ENCODE peak calls at places on chromosomes 6 and 20, in seven cellular contexts. One of them, this sample, is unnamed.

GRCh38 chr20:57928181-57928967 is 218.6 kb upstream of the PMEPA1 start:
- DNase-seq in NCI-H2171 treated with DMSO at 0.1 percent for 48 hours: no peak
- DNase-seq in OCI-LY7: no peak
- DNase-seq in CD8-positive, alpha-beta T cell: no peak
- DNase-seq in naive thymus-derived CD4-positive, alpha-beta T cell: no peak
- DNase-seq in spleen: no peak
- DNase-seq in choroid plexus epithelial cell: peak
- DNase-seq in this sample: no peak

GRCh38 chr20:46994341-46994740 is 99.7 kb downstream of the EYA2 start:
- DNase-seq in NCI-H2171 treated with DMSO at 0.1 percent for 48 hours: no peak
- DNase-seq in OCI-LY7: peak
- DNase-seq in CD8-positive, alpha-beta T cell: no peak
- DNase-seq in naive thymus-derived CD4-positive, alpha-beta T cell: no peak
- DNase-seq in spleen: peak
- DNase-seq in choroid plexus epithelial cell: no peak
- DNase-seq in this sample: no peak

GRCh38 chr20:61936701-61937131 is 129.0 kb downstream of the TAF4 start:
- DNase-seq in NCI-H2171 treated with DMSO at 0.1 percent for 48 hours: no peak
- DNase-seq in OCI-LY7: no peak
- DNase-seq in CD8-positive, alpha-beta T cell: no peak
- DNase-seq in naive thymus-derived CD4-positive, alpha-beta T cell: no peak
- DNase-seq in spleen: peak
- DNase-seq in choroid plexus epithelial cell: no peak
- DNase-seq in this sample: no peak

GRCh38 chr20:5766085-5766764 is 16.0 kb downstream of the SHLD1 start:
- DNase-seq in NCI-H2171 treated with DMSO at 0.1 percent for 48 hours: no peak
- DNase-seq in OCI-LY7: peak
- DNase-seq in CD8-positive, alpha-beta T cell: no peak
- DNase-seq in naive thymus-derived CD4-positive, alpha-beta T cell: no peak
- DNase-seq in spleen: no peak
- DNase-seq in choroid plexus epithelial cell: no peak
- DNase-seq in this sample: no peak

GRCh38 chr6:39490120-39490519 is 167.6 kb upstream of the KCNK16 start:
- DNase-seq in NCI-H2171 treated with DMSO at 0.1 percent for 48 hours: no peak
- DNase-seq in OCI-LY7: no peak
- DNase-seq in CD8-positive, alpha-beta T cell: no peak
- DNase-seq in naive thymus-derived CD4-positive, alpha-beta T cell: no peak
- DNase-seq in spleen: no peak
- DNase-seq in choroid plexus epithelial cell: no peak
- DNase-seq in this sample: no peak

GRCh38 chr6:149363154-149363553 is 36.9 kb upstream of the SUMO4 start:
- DNase-seq in NCI-H2171 treated with DMSO at 0.1 percent for 48 hours: no peak
- DNase-seq in OCI-LY7: no peak
- DNase-seq in CD8-positive, alpha-beta T cell: no peak
- DNase-seq in naive thymus-derived CD4-positive, alpha-beta T cell: no peak
- DNase-seq in spleen: no peak
- DNase-seq in choroid plexus epithelial cell: no peak
- DNase-seq in this sample: no peak

GRCh38 chr6:257774-258173 is 34.5 kb upstream of the DUSP22 start:
- DNase-seq in NCI-H2171 treated with DMSO at 0.1 percent for 48 hours: no peak
- DNase-seq in OCI-LY7: peak
- DNase-seq in CD8-positive, alpha-beta T cell: no peak
- DNase-seq in naive thymus-derived CD4-positive, alpha-beta T cell: no peak
- DNase-seq in spleen: no peak
- DNase-seq in choroid plexus epithelial cell: no peak
- DNase-seq in this sample: no peak

GRCh38 chr6:109759098-109759855 is 68.2 kb downstream of the FIG4 start:
- DNase-seq in NCI-H2171 treated with DMSO at 0.1 percent for 48 hours: no peak
- DNase-seq in OCI-LY7: no peak
- DNase-seq in CD8-positive, alpha-beta T cell: no peak
- DNase-seq in naive thymus-derived CD4-positive, alpha-beta T cell: no peak
- DNase-seq in spleen: no peak
- DNase-seq in choroid plexus epithelial cell: no peak
- DNase-seq in this sample: no peak

GRCh38 chr20:62740286-62741141 is 31.9 kb downstream of the NTSR1 start:
- DNase-seq in NCI-H2171 treated with DMSO at 0.1 percent for 48 hours: no peak
- DNase-seq in OCI-LY7: no peak
- DNase-seq in CD8-positive, alpha-beta T cell: peak
- DNase-seq in naive thymus-derived CD4-positive, alpha-beta T cell: peak
- DNase-seq in spleen: peak
- DNase-seq in choroid plexus epithelial cell: peak
- DNase-seq in this sample: peak

GRCh38 chr20:14921546-14921945 is 584.1 kb upstream of the FLRT3 start:
- DNase-seq in NCI-H2171 treated with DMSO at 0.1 percent for 48 hours: no peak
- DNase-seq in OCI-LY7: no peak
- DNase-seq in CD8-positive, alpha-beta T cell: no peak
- DNase-seq in naive thymus-derived CD4-positive, alpha-beta T cell: no peak
- DNase-seq in spleen: no peak
- DNase-seq in choroid plexus epithelial cell: peak
- DNase-seq in this sample: peak

GRCh38 chr6:154236646-154237236 is 119.9 kb downstream of the IPCEF1 start:
- DNase-seq in NCI-H2171 treated with DMSO at 0.1 percent for 48 hours: no peak
- DNase-seq in OCI-LY7: no peak
- DNase-seq in CD8-positive, alpha-beta T cell: no peak
- DNase-seq in naive thymus-derived CD4-positive, alpha-beta T cell: no peak
- DNase-seq in spleen: no peak
- DNase-seq in choroid plexus epithelial cell: no peak
- DNase-seq in this sample: no peak

GRCh38 chr20:52923123-52923543 is 49.0 kb upstream of the TSHZ2 start:
- DNase-seq in NCI-H2171 treated with DMSO at 0.1 percent for 48 hours: no peak
- DNase-seq in OCI-LY7: no peak
- DNase-seq in CD8-positive, alpha-beta T cell: no peak
- DNase-seq in naive thymus-derived CD4-positive, alpha-beta T cell: no peak
- DNase-seq in spleen: no peak
- DNase-seq in choroid plexus epithelial cell: peak
- DNase-seq in this sample: no peak

GRCh38 chr6:129490551-129491245 is 219.3 kb downstream of the ARHGAP18 start:
- DNase-seq in NCI-H2171 treated with DMSO at 0.1 percent for 48 hours: no peak
- DNase-seq in OCI-LY7: peak
- DNase-seq in CD8-positive, alpha-beta T cell: peak
- DNase-seq in naive thymus-derived CD4-positive, alpha-beta T cell: peak
- DNase-seq in spleen: no peak
- DNase-seq in choroid plexus epithelial cell: peak
- DNase-seq in this sample: peak

GRCh38 chr6:127582777-127583462 is 5.9 kb downstream of the C6orf58 start:
- DNase-seq in NCI-H2171 treated with DMSO at 0.1 percent for 48 hours: no peak
- DNase-seq in OCI-LY7: no peak
- DNase-seq in CD8-positive, alpha-beta T cell: no peak
- DNase-seq in naive thymus-derived CD4-positive, alpha-beta T cell: no peak
- DNase-seq in spleen: no peak
- DNase-seq in choroid plexus epithelial cell: peak
- DNase-seq in this sample: peak

GRCh38 chr20:50144362-50144761 is 9.2 kb downstream of the PEDS1 start:
- DNase-seq in NCI-H2171 treated with DMSO at 0.1 percent for 48 hours: peak
- DNase-seq in OCI-LY7: no peak
- DNase-seq in CD8-positive, alpha-beta T cell: no peak
- DNase-seq in naive thymus-derived CD4-positive, alpha-beta T cell: no peak
- DNase-seq in spleen: no peak
- DNase-seq in choroid plexus epithelial cell: peak
- DNase-seq in this sample: peak

GRCh38 chr20:36017034-36017951 is 48.9 kb downstream of the CNBD2 start:
- DNase-seq in NCI-H2171 treated with DMSO at 0.1 percent for 48 hours: no peak
- DNase-seq in OCI-LY7: no peak
- DNase-seq in CD8-positive, alpha-beta T cell: no peak
- DNase-seq in naive thymus-derived CD4-positive, alpha-beta T cell: no peak
- DNase-seq in spleen: peak
- DNase-seq in choroid plexus epithelial cell: peak
- DNase-seq in this sample: peak

GRCh38 chr20:31833130-31833930 is 12.1 kb downstream of the FOXS1 start:
- DNase-seq in NCI-H2171 treated with DMSO at 0.1 percent for 48 hours: peak
- DNase-seq in OCI-LY7: peak
- DNase-seq in CD8-positive, alpha-beta T cell: peak
- DNase-seq in naive thymus-derived CD4-positive, alpha-beta T cell: no peak
- DNase-seq in spleen: peak
- DNase-seq in choroid plexus epithelial cell: peak
- DNase-seq in this sample: peak

GRCh38 chr20:61725966-61726365 is 339.7 kb downstream of the TAF4 start:
- DNase-seq in NCI-H2171 treated with DMSO at 0.1 percent for 48 hours: no peak
- DNase-seq in OCI-LY7: no peak
- DNase-seq in CD8-positive, alpha-beta T cell: no peak
- DNase-seq in naive thymus-derived CD4-positive, alpha-beta T cell: no peak
- DNase-seq in spleen: peak
- DNase-seq in choroid plexus epithelial cell: no peak
- DNase-seq in this sample: no peak

GRCh38 chr6:41719796-41720620 is 15.4 kb downstream of the TFEB start:
- DNase-seq in NCI-H2171 treated with DMSO at 0.1 percent for 48 hours: no peak
- DNase-seq in OCI-LY7: no peak
- DNase-seq in CD8-positive, alpha-beta T cell: no peak
- DNase-seq in naive thymus-derived CD4-positive, alpha-beta T cell: no peak
- DNase-seq in spleen: no peak
- DNase-seq in choroid plexus epithelial cell: no peak
- DNase-seq in this sample: no peak

GRCh38 chr6:63525186-63525878 is 46.9 kb upstream of the LOC128125822 start:
- DNase-seq in NCI-H2171 treated with DMSO at 0.1 percent for 48 hours: peak
- DNase-seq in OCI-LY7: peak
- DNase-seq in CD8-positive, alpha-beta T cell: no peak
- DNase-seq in naive thymus-derived CD4-positive, alpha-beta T cell: no peak
- DNase-seq in spleen: no peak
- DNase-seq in choroid plexus epithelial cell: no peak
- DNase-seq in this sample: no peak

GRCh38 chr6:112203577-112204349 is 50.6 kb downstream of the LAMA4 start:
- DNase-seq in NCI-H2171 treated with DMSO at 0.1 percent for 48 hours: no peak
- DNase-seq in OCI-LY7: no peak
- DNase-seq in CD8-positive, alpha-beta T cell: no peak
- DNase-seq in naive thymus-derived CD4-positive, alpha-beta T cell: no peak
- DNase-seq in spleen: no peak
- DNase-seq in choroid plexus epithelial cell: peak
- DNase-seq in this sample: peak

GRCh38 chr6:51598171-51598570 is 489.2 kb downstream of the PKHD1 start:
- DNase-seq in NCI-H2171 treated with DMSO at 0.1 percent for 48 hours: no peak
- DNase-seq in OCI-LY7: no peak
- DNase-seq in CD8-positive, alpha-beta T cell: no peak
- DNase-seq in naive thymus-derived CD4-positive, alpha-beta T cell: no peak
- DNase-seq in spleen: no peak
- DNase-seq in choroid plexus epithelial cell: no peak
- DNase-seq in this sample: no peak

GRCh38 chr6:4112366-4112765 is 23.0 kb downstream of the ECI2 start:
- DNase-seq in NCI-H2171 treated with DMSO at 0.1 percent for 48 hours: no peak
- DNase-seq in OCI-LY7: no peak
- DNase-seq in CD8-positive, alpha-beta T cell: no peak
- DNase-seq in naive thymus-derived CD4-positive, alpha-beta T cell: no peak
- DNase-seq in spleen: no peak
- DNase-seq in choroid plexus epithelial cell: no peak
- DNase-seq in this sample: no peak

GRCh38 chr6:13371421-13372072 is 43.2 kb upstream of the TBC1D7 start:
- DNase-seq in NCI-H2171 treated with DMSO at 0.1 percent for 48 hours: no peak
- DNase-seq in OCI-LY7: no peak
- DNase-seq in CD8-positive, alpha-beta T cell: no peak
- DNase-seq in naive thymus-derived CD4-positive, alpha-beta T cell: no peak
- DNase-seq in spleen: no peak
- DNase-seq in choroid plexus epithelial cell: no peak
- DNase-seq in this sample: no peak

GRCh38 chr20:24960861-24961260 is 11.8 kb downstream of the CST7 start:
- DNase-seq in NCI-H2171 treated with DMSO at 0.1 percent for 48 hours: no peak
- DNase-seq in OCI-LY7: no peak
- DNase-seq in CD8-positive, alpha-beta T cell: no peak
- DNase-seq in naive thymus-derived CD4-positive, alpha-beta T cell: no peak
- DNase-seq in spleen: no peak
- DNase-seq in choroid plexus epithelial cell: no peak
- DNase-seq in this sample: no peak

GRCh38 chr6:83708970-83709747 is at the start of gene SNAP91:
- DNase-seq in NCI-H2171 treated with DMSO at 0.1 percent for 48 hours: peak
- DNase-seq in OCI-LY7: no peak
- DNase-seq in CD8-positive, alpha-beta T cell: no peak
- DNase-seq in naive thymus-derived CD4-positive, alpha-beta T cell: no peak
- DNase-seq in spleen: peak
- DNase-seq in choroid plexus epithelial cell: peak
- DNase-seq in this sample: peak

GRCh38 chr6:58198301-58198700 is 880.9 kb downstream of the PRIM2 start:
- DNase-seq in NCI-H2171 treated with DMSO at 0.1 percent for 48 hours: no peak
- DNase-seq in OCI-LY7: no peak
- DNase-seq in CD8-positive, alpha-beta T cell: no peak
- DNase-seq in naive thymus-derived CD4-positive, alpha-beta T cell: no peak
- DNase-seq in spleen: no peak
- DNase-seq in choroid plexus epithelial cell: no peak
- DNase-seq in this sample: no peak

GRCh38 chr6:109308018-109308492 is 74.2 kb downstream of the CD164 start:
- DNase-seq in NCI-H2171 treated with DMSO at 0.1 percent for 48 hours: no peak
- DNase-seq in OCI-LY7: no peak
- DNase-seq in CD8-positive, alpha-beta T cell: no peak
- DNase-seq in naive thymus-derived CD4-positive, alpha-beta T cell: no peak
- DNase-seq in spleen: no peak
- DNase-seq in choroid plexus epithelial cell: peak
- DNase-seq in this sample: no peak

GRCh38 chr20:19784511-19785172 is 26.6 kb downstream of the RIN2 start:
- DNase-seq in NCI-H2171 treated with DMSO at 0.1 percent for 48 hours: peak
- DNase-seq in OCI-LY7: peak
- DNase-seq in CD8-positive, alpha-beta T cell: no peak
- DNase-seq in naive thymus-derived CD4-positive, alpha-beta T cell: no peak
- DNase-seq in spleen: no peak
- DNase-seq in choroid plexus epithelial cell: peak
- DNase-seq in this sample: peak

GRCh38 chr6:156061958-156062661 is 606.5 kb upstream of the NOX3 start:
- DNase-seq in NCI-H2171 treated with DMSO at 0.1 percent for 48 hours: no peak
- DNase-seq in OCI-LY7: no peak
- DNase-seq in CD8-positive, alpha-beta T cell: no peak
- DNase-seq in naive thymus-derived CD4-positive, alpha-beta T cell: no peak
- DNase-seq in spleen: no peak
- DNase-seq in choroid plexus epithelial cell: no peak
- DNase-seq in this sample: no peak

GRCh38 chr6:149985506-149985937 is 21.8 kb downstream of the ULBP1 start:
- DNase-seq in NCI-H2171 treated with DMSO at 0.1 percent for 48 hours: no peak
- DNase-seq in OCI-LY7: no peak
- DNase-seq in CD8-positive, alpha-beta T cell: peak
- DNase-seq in naive thymus-derived CD4-positive, alpha-beta T cell: no peak
- DNase-seq in spleen: no peak
- DNase-seq in choroid plexus epithelial cell: no peak
- DNase-seq in this sample: peak

GRCh38 chr6:132357120-132357519 is 44.2 kb downstream of the MOXD1 start:
- DNase-seq in NCI-H2171 treated with DMSO at 0.1 percent for 48 hours: no peak
- DNase-seq in OCI-LY7: no peak
- DNase-seq in CD8-positive, alpha-beta T cell: no peak
- DNase-seq in naive thymus-derived CD4-positive, alpha-beta T cell: no peak
- DNase-seq in spleen: no peak
- DNase-seq in choroid plexus epithelial cell: peak
- DNase-seq in this sample: peak

GRCh38 chr6:83309344-83309743 is 116.2 kb downstream of the RWDD2A start:
- DNase-seq in NCI-H2171 treated with DMSO at 0.1 percent for 48 hours: no peak
- DNase-seq in OCI-LY7: no peak
- DNase-seq in CD8-positive, alpha-beta T cell: no peak
- DNase-seq in naive thymus-derived CD4-positive, alpha-beta T cell: no peak
- DNase-seq in spleen: no peak
- DNase-seq in choroid plexus epithelial cell: no peak
- DNase-seq in this sample: peak